ENCODE peak calls at places on chromosomes 16 and 17, in seven cellular contexts. Y is fibroblast of lung, D is heart left ventricle, Z is left lung, T is prostate gland, O is SK-N-SH, X is cardiac muscle cell. B is an unnamed sample. For H3K27me3 and H3K4me1, the result is how much of the 10 kb centered on the place peaks cover.

GRCh38 chr17:3969963-3970362 is 5.7 kb upstream of the ATP2A3 start:
- DNase-seq in Y (no peak), D (no peak), Z (no peak), T (no peak), O (no peak), X (no peak), B (no peak)

GRCh38 chr16:19361587-19361986 is 56.1 kb upstream of the TMC5 start:
- DNase-seq in Y (no peak), D (no peak), Z (no peak), T (no peak), O (no peak), X (no peak), B (no peak)

GRCh38 chr16:19898924-19899604 is 14.4 kb upstream of the GPRC5B start:
- DNase-seq in Y (peak), D (no peak), Z (no peak), T (peak), O (peak), X (peak), B (peak)

GRCh38 chr16:56657555-56658430 is at the start of gene MT1F:
- DNase-seq in Y (peak), D (peak), Z (peak), T (peak), O (peak), X (peak), B (peak)

GRCh38 chr17:39921323-39921722 is 2.9 kb upstream of the GSDMB start:
- DNase-seq in Y (no peak), D (no peak), Z (no peak), T (no peak), O (no peak), X (no peak), B (no peak)

GRCh38 chr17:78999947-79000395 is 9.6 kb downstream of the CANT1 start:
- DNase-seq in Y (no peak), D (no peak), Z (no peak), T (no peak), O (no peak), X (no peak), B (no peak)

GRCh38 chr16:56258508-56259424 is 67.5 kb downstream of the GNAO1 start:
- DNase-seq in Y (no peak), D (no peak), Z (no peak), T (no peak), O (no peak), X (no peak), B (no peak)

GRCh38 chr17:3576970-3577369 is 19.4 kb upstream of the TRPV3 start:
- DNase-seq in Y (no peak), D (no peak), Z (no peak), T (no peak), O (no peak), X (no peak), B (no peak)

GRCh38 chr16:55678061-55678935 is 22.5 kb downstream of the SLC6A2 start:
- DNase-seq in Y (no peak), D (no peak), Z (no peak), T (no peak), O (no peak), X (no peak), B (no peak)

GRCh38 chr17:2025622-2026309 is 632 bp upstream of the RTN4RL1 start:
- DNase-seq in Y (peak), D (peak), Z (peak), T (peak), O (peak), X (peak), B (peak)

GRCh38 chr16:14462811-14463210 is 167.2 kb downstream of the PARN start:
- DNase-seq in Y (no peak), D (no peak), Z (no peak), T (no peak), O (no peak), X (peak), B (no peak)

GRCh38 chr16:19765860-19766553 is 47.9 kb downstream of the IQCK start:
- DNase-seq in Y (peak), D (peak), Z (peak), T (peak), O (no peak), X (peak), B (peak)

GRCh38 chr17:27367121-27367981 is 73.4 kb downstream of the WSB1 start:
- DNase-seq in Y (no peak), D (no peak), Z (no peak), T (no peak), O (no peak), X (no peak), B (no peak)

GRCh38 chr17:65172511-65173136 is 35.5 kb downstream of the RGS9 start:
- DNase-seq in Y (no peak), D (no peak), Z (no peak), T (no peak), O (no peak), X (no peak), B (no peak)

GRCh38 chr17:77372444-77373297 is 231.9 kb downstream of the SEC14L1 start:
- DNase-seq in Y (peak), D (peak), Z (peak), T (peak), O (peak), X (peak), B (peak)

GRCh38 chr17:27323538-27324212 is 29.8 kb downstream of the WSB1 start:
- DNase-seq in Y (peak), D (peak), Z (peak), T (peak), O (no peak), X (peak), B (peak)

GRCh38 chr16:31108794-31109558 is 790 bp downstream of the BCKDK start:
- DNase-seq in Y (no peak), D (no peak), Z (no peak), T (no peak), O (no peak), X (no peak), B (no peak)

GRCh38 chr17:29042679-29043538 is at the start of gene PIPOX:
- DNase-seq in Y (peak), D (no peak), Z (peak), T (no peak), O (peak), X (peak), B (peak)

GRCh38 chr17:30372755-30373154 is 6.0 kb upstream of the CPD start:
- DNase-seq in Y (no peak), D (no peak), Z (no peak), T (no peak), O (no peak), X (no peak), B (no peak)

GRCh38 chr16:86524029-86524428 is 13.7 kb downstream of the FOXF1 start:
- DNase-seq in Y (no peak), D (no peak), Z (no peak), T (no peak), O (no peak), X (no peak), B (no peak)

GRCh38 chr17:61217878-61218437 is 181.7 kb upstream of the TBX2 start:
- DNase-seq in Y (no peak), D (no peak), Z (no peak), T (no peak), O (no peak), X (no peak), B (no peak)

GRCh38 chr17:55284944-55285339 is 20.2 kb downstream of the HLF start:
- DNase-seq in Y (no peak), D (no peak), Z (no peak), T (no peak), O (no peak), X (no peak), B (no peak)

GRCh38 chr17:80926601-80927250 is 64.9 kb upstream of the CHMP6 start:
- DNase-seq in Y (no peak), D (no peak), Z (peak), T (no peak), O (no peak), X (no peak), B (no peak)

GRCh38 chr16:50021509-50021908 is 3.5 kb upstream of the CNEP1R1 start:
- DNase-seq in Y (no peak), D (no peak), Z (no peak), T (no peak), O (no peak), X (peak), B (no peak)

GRCh38 chr17:43308999-43309398 is 75.2 kb upstream of the RNU2-1 start:
- DNase-seq in Y (no peak), D (no peak), Z (peak), T (peak), O (no peak), X (no peak), B (no peak)

GRCh38 chr17:76678330-76678729 is 32.4 kb downstream of the MXRA7 start:
- DNase-seq in Y (no peak), D (no peak), Z (no peak), T (no peak), O (no peak), X (no peak), B (no peak)

GRCh38 chr16:83338941-83339340 is 468.8 kb upstream of the HSBP1 start:
- DNase-seq in Y (no peak), D (no peak), Z (no peak), T (no peak), O (no peak), X (peak), B (no peak)

GRCh38 chr16:3770530-3770929 is 53.2 kb upstream of the TRAP1 start:
- DNase-seq in Y (no peak), D (no peak), Z (no peak), T (no peak), O (no peak), X (no peak), B (no peak)
- TF ChIP-seq CTCF in Y (no peak), D (no peak), Z (no peak), T (no peak), O (no peak), X (no peak), B (no peak)

GRCh38 chr17:66829883-66830282 is 5.0 kb upstream of the CACNG5 start:
- DNase-seq in Y (peak), D (no peak), Z (no peak), T (no peak), O (no peak), X (no peak), B (no peak)
- H3K27me3 ChIP-seq in Y (under half), D (under half), Z (under half), T (under half), O (under half), X (under half), B (under half)

DNA sequence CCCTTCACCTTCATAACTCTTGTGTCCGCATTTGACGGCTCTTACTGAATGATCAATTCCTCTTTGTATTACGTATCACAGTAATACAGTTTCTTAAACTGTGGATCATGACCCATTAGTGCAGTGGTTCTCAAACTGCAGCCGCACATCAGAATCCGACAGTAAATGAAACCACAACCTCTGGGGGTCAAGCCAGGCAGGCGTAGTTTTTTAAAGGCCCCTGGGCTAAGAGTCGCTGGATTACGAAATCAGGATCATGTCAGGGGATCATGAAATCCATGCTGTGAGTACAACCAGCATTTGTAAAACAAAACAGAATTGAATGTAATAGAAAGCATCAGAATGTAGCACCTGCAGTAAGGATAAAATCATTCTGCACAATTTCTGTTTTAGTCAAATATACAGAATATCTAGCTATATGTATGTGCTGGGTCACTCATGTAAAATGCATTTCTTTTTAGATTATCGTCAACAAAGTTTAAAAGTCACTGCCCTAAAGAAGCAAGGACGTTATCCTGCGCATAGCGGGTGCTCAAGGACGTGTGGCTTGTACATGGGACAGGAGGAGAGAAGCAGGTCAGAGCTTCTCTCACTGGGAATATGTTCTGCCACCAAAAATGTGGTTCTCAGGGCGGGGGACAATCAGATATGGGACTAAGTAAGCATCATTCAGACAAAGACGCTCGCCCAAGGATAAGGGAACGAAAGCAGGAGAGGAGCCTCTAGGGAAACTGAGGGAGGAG is 113.1 kb downstream of the ZFHX3 start:
- DNase-seq in Y (peak), D (no peak), Z (no peak), T (no peak), O (no peak), X (peak), B (no peak)
- H3K4me1 ChIP-seq in Y (under half), D (under half), Z (half or more), T (under half), O (under half), X (under half), B (under half)

GRCh38 chr17:149231-149630 is 11.9 kb downstream of the SCGB1C2 start:
- DNase-seq in Y (no peak), D (no peak), Z (no peak), T (no peak), O (no peak), X (no peak), B (peak)
- TF ChIP-seq CTCF in Y (no peak), D (no peak), Z (no peak), T (no peak), O (peak), X (no peak), B (no peak)

DNA sequence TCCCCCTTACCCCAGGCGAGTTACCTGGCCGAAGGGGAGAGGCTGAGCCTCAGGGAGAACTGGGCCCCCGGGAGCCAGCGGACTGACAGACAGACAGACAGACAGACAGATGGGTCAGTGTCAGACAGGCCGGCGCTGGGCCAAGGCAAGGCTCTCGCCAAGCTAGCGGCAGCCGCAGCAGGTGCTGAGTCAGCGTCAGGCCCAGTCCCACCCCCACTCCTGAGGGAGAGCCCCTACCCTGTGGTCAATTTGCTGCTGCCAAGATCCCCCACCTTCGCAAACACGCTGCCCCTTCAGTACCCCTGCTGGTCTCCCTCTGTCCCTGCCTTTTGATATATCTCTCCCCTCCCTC is 1.5 kb downstream of the FGF11 start:
- DNase-seq in Y (no peak), D (peak), Z (peak), T (no peak), O (peak), X (peak), B (peak)
- H3K27me3 ChIP-seq in Y (under half), D (under half), Z (under half), T (under half), O (under half), X (under half), B (under half)

DNA sequence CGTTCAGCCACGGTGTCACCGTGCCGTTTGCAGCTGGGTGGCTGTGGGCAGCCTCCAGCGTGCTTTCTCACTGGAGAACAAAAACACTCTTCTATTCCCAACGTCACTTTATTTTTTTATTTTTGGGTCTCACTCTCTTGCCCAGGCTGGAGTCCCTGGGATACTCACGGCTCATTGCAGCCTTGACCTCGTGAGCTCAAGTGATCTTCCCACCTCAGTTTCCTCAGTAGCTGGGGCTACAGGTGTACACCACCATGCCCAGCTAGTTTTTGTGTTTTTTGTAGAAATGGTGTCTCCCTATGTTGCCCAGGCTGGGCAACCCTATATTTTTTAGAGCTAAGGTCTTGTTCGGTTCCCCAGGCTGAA is 34.4 kb upstream of the ZC3H18 start:
- DNase-seq in Y (no peak), D (no peak), Z (no peak), T (no peak), O (no peak), X (no peak), B (no peak)
- H3K4me1 ChIP-seq in Y (under half), D (under half), Z (under half), T (under half), O (under half), X (under half), B (under half)

DNA sequence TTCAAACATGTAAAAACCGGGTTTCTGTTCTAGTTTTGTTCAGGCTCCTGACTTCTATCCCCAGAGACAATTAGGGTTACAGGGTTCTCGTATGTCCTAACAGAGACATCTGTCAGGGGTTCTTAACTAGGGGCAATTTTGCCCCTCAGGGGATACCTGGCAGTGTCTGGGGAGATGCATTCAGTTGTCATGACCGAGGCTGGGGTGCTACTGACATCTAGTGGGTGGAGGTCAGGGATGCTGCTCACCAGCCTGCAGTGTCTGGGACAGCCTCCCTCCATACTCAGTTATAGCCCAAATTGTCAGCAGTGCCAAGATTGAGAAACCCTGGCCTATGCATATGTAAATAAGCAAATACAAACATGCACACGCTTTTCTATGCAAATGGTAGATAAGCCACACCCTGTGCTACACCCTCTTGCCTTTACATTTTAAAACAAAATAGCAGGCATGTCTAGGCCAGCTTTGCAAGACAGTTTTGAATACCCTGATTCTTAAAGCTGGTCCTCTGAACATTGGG is 37.4 kb downstream of the CLEC16A start:
- DNase-seq in Y (peak), D (no peak), Z (no peak), T (no peak), O (peak), X (no peak), B (peak)
- TF ChIP-seq CTCF in Y (peak), D (no peak), Z (no peak), T (peak), O (peak), X (peak), B (peak)

GRCh38 chr16:73046484-73047214 is 1.3 kb downstream of the ZFHX3 start:
- DNase-seq in Y (no peak), D (no peak), Z (no peak), T (no peak), O (no peak), X (no peak), B (no peak)

GRCh38 chr16:73049051-73049910 is 1.4 kb upstream of the ZFHX3 start:
- DNase-seq in Y (no peak), D (no peak), Z (no peak), T (no peak), O (no peak), X (no peak), B (no peak)

GRCh38 chr16:73047221-73047535 is 750 bp downstream of the ZFHX3 start:
- DNase-seq in Y (peak), D (no peak), Z (no peak), T (no peak), O (no peak), X (peak), B (no peak)

GRCh38 chr16:73047536-73048291 is at the start of gene ZFHX3:
- DNase-seq in Y (peak), D (peak), Z (peak), T (peak), O (peak), X (peak), B (peak)

DNA sequence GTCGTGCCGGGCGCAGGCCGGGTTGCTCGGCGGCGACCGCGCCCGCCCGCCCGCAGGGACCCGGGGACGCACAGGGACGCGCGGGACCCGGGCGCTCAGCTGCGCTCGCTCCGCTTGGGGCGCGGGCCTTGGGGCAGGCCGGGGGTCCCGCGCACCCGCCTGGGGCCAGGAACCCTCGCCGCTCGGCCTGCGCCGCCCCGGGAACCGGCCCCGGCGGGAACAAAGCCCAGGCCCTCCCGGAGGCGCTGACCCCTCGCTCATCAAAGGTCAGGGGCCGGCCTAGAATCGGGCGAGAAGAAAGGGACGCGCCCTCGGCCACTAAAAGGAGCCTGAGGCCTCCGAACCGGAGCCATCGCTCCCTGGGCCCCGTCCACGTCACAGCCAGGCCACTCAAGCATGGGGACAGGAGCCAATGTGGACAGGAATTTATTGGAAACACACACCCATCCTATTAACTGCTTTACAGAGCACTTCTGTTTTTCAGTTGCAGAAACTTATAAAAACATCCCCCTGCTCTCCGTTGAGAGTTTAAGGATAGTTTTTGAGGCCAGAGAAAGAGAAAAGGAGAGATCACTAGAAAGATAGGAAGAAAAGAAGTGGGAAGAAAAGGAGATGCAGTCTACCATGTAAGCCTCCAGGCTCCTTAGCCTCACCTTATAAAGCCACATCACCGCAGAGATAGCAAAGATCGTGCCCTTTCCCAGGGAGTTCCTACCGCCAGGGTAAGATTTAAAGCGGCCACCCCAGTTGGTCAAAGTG is 543 bp upstream of the ZFHX3 start:
- DNase-seq in Y (peak), D (peak), Z (peak), T (peak), O (peak), X (peak), B (peak)
- H3K27me3 ChIP-seq in Y (under half), D (under half), Z (under half), T (under half), O (under half), X (under half), B (under half)